ENCODE peak calls at places on chromosome 5, in four cellular contexts. One of them, this sample, is unnamed.

GRCh38 chr5:160064441-160064840 is 54.8 kb downstream of the PWWP2A start:
- DNase-seq in H1: no peak
- DNase-seq in GM12878: no peak
- DNase-seq in HepG2: no peak
- DNase-seq in this sample: no peak

GRCh38 chr5:1799110-1799601 is 481 bp downstream of the MRPL36 start:
- DNase-seq in H1: no peak
- DNase-seq in HepG2: peak; percentile 77
- DNase-seq in GM12878: no peak
- DNase-seq in this sample: no peak

GRCh38 chr5:35902032-35902681 is 36.3 kb downstream of the CAPSL start:
- DNase-seq in GM12878: no peak
- DNase-seq in HepG2: no peak
- DNase-seq in H1: no peak
- DNase-seq in this sample: no peak

GRCh38 chr5:81579525-81579924 is 171.4 kb downstream of the SSBP2 start:
- DNase-seq in GM12878: no peak
- DNase-seq in HepG2: no peak
- DNase-seq in H1: no peak
- DNase-seq in this sample: no peak

GRCh38 chr5:3995954-3996619 is 400.5 kb downstream of the IRX1 start:
- DNase-seq in H1: no peak
- DNase-seq in GM12878: no peak
- DNase-seq in HepG2: no peak
- DNase-seq in this sample: no peak

GRCh38 chr5:91438871-91439270 is 55.8 kb upstream of the ARRDC3 start:
- DNase-seq in H1: no peak
- DNase-seq in GM12878: no peak
- DNase-seq in HepG2: peak; percentile 4
- DNase-seq in this sample: no peak

GRCh38 chr5:84255318-84255717 is 129.4 kb downstream of the EDIL3 start:
- DNase-seq in GM12878: no peak
- DNase-seq in H1: no peak
- DNase-seq in HepG2: peak; percentile 3
- DNase-seq in this sample: no peak

GRCh38 chr5:58922392-58923171 is 339.7 kb downstream of the RAB3C start:
- DNase-seq in GM12878: no peak
- DNase-seq in H1: no peak
- DNase-seq in HepG2: no peak
- DNase-seq in this sample: no peak

GRCh38 chr5:62124266-62124665 is 181.7 kb upstream of the KIF2A start:
- DNase-seq in H1: no peak
- DNase-seq in GM12878: no peak
- DNase-seq in HepG2: no peak
- DNase-seq in this sample: no peak

DNA sequence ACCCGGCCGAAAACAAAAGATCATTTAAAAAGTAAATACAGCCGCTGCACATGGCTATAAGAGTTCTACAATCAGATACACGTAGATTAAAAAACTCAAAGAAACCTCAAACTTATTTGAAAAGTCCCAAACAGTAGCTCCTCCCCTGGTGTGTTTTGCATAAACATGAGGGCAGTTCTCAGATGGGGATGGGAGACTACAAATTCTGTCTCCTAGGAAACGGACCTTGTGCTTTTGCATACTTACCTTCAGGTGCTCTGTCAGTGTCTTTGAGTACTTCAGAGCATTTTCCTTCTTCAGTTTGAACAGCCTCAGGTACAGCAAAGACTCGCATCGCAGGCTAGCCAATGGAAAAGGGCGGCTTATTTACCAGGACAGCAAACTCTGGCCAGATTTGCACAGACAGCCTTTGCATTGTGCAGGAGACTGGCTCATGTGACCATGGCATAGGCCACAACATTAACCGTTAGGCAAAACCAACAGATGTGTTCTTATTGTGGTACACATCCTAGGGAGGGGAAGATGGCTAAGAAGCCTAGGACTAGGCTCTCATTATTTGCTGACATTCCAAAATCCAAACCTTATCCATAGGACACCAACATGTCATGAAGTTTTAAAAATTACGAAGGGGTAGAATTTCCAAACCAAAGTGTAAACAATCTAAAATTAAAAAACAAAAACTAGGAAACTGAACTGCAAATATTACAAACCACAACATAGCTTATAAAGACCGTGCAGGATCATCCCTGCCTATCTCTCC is 12.8 kb downstream of the LEAP2 start:
- DNase-seq in GM12878: no peak
- DNase-seq in HepG2: no peak
- DNase-seq in H1: no peak
- DNase-seq in this sample: no peak
- H3K9ac ChIP-seq in GM12878: no peak overlapping the region
- H3K9ac ChIP-seq in HepG2: no peak overlapping the region
- H3K9ac ChIP-seq in H1: no peak overlapping the region
- H3K9ac ChIP-seq in this sample: no peak overlapping the region

GRCh38 chr5:103452666-103453065 is 109.9 kb downstream of the NUDT12 start:
- DNase-seq in H1: no peak
- DNase-seq in GM12878: no peak
- DNase-seq in HepG2: no peak
- DNase-seq in this sample: no peak
- TF ChIP-seq SUZ12 in H1: no peak
- TF ChIP-seq SUZ12 in GM12878: no peak
- TF ChIP-seq SUZ12 in HepG2: no peak
- TF ChIP-seq SUZ12 in this sample: no peak

DNA sequence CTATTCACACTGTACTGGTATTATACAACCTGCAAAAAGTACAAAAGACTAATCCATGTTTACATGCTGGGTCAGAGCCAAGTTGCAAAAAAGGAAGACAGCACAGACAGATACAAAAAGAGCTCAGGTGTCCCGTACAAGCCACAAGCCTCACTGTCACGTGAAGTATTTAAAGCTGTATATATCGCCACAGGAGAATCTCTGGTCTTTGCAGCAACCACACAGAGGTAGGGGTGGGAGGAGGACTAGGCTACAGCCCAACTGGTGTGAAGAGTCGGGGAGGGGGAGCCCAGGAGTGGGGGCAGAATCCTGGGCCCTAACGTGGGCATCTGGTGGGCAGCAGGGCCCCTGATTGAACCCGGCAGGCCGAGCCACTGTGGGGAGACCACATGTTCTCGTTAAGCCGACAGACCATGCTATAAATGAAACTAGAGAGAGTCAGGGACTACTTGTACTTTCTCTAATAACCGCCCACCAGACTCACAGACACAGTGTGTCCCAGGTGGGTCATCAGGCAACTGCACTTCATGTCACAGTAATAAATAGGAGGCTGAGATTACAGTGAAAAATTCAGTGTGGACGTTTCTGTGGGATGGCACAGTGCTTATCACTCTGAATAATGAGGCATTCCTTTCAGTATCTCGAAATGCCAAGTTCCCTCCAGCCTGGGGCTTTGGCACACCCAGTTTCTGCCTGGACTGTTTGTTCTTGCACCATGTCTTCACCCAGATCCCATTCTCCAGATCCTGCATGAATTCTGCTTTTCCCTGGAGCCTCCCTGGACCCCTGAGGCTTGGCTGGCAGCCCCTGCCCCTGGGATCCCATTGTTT is 79.3 kb upstream of the SH3PXD2B start:
- DNase-seq in H1: no peak
- DNase-seq in GM12878: no peak
- DNase-seq in HepG2: no peak
- DNase-seq in this sample: no peak
- H3K4me3 ChIP-seq in H1: no peak overlapping the region
- H3K4me3 ChIP-seq in GM12878: no peak overlapping the region
- H3K4me3 ChIP-seq in HepG2: no peak overlapping the region
- H3K4me3 ChIP-seq in this sample: no peak overlapping the region

DNA sequence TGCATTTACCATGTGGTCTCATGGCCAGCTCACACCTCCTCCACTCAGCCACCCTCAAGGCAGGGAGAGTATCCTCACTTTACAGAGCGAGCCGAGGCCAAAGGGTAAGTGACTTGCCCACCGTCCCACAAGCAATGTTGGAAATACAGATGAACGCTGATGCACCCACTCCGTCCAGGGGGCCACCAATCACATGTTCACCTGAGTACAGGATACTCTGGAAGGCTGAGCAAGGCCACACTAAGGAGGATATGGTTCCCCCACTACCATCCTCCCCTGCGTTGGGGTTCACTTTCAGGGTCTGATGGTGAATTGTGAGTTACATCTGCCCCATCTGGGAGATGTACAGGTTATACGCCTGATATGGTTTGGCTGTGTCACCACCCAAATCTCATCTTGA is 128.8 kb downstream of the ATPSCKMT start:
- DNase-seq in HepG2: no peak
- DNase-seq in GM12878: no peak
- DNase-seq in H1: no peak
- DNase-seq in this sample: no peak
- H3K9ac ChIP-seq in HepG2: no peak overlapping the region
- H3K9ac ChIP-seq in GM12878: no peak overlapping the region
- H3K9ac ChIP-seq in H1: no peak overlapping the region
- H3K9ac ChIP-seq in this sample: no peak overlapping the region

GRCh38 chr5:74392698-74393431 is 247.7 kb downstream of the ENC1 start:
- DNase-seq in H1: no peak
- DNase-seq in GM12878: no peak
- DNase-seq in HepG2: no peak
- DNase-seq in this sample: no peak

GRCh38 chr5:74391410-74391809 is 249.1 kb downstream of the ENC1 start:
- DNase-seq in GM12878: no peak
- DNase-seq in HepG2: peak; percentile 27
- DNase-seq in H1: no peak
- DNase-seq in this sample: no peak

GRCh38 chr5:74390306-74390637 is 250.3 kb downstream of the ENC1 start:
- DNase-seq in GM12878: no peak
- DNase-seq in HepG2: no peak
- DNase-seq in H1: no peak
- DNase-seq in this sample: no peak

GRCh38 chr5:74389531-74390305 is 250.8 kb downstream of the ENC1 start:
- DNase-seq in H1: no peak
- DNase-seq in GM12878: no peak
- DNase-seq in HepG2: no peak
- DNase-seq in this sample: no peak

GRCh38 chr5:74390822-74391221 is 249.7 kb downstream of the ENC1 start:
- DNase-seq in GM12878: no peak
- DNase-seq in H1: no peak
- DNase-seq in HepG2: no peak
- DNase-seq in this sample: no peak
- TF ChIP-seq SUZ12 in GM12878: no peak
- TF ChIP-seq SUZ12 in H1: no peak
- TF ChIP-seq SUZ12 in HepG2: no peak
- TF ChIP-seq SUZ12 in this sample: no peak

DNA sequence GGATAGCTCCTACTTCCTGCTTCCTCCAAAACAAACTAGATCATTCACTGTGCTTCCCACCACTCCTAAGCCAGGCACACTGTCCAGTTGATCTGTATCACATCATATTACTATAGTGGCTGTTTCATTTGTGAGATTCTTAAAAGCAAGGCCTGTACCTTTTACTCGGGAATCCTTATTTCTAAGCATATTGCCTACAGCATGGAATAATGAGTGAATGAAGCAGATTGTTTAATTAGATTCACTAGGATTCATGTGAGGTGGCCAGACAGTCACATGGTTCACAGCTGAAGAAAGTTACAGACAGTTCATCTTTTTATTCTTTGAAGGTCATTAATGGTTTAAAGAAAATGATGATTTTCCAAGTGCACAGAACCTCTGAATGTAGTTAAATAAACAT is 24.2 kb upstream of the SEMA6A start:
- DNase-seq in HepG2: no peak
- DNase-seq in GM12878: no peak
- DNase-seq in H1: no peak
- DNase-seq in this sample: no peak
- H3K4me3 ChIP-seq in HepG2: no peak overlapping the region
- H3K4me3 ChIP-seq in GM12878: no peak overlapping the region
- H3K4me3 ChIP-seq in H1: no peak overlapping the region
- H3K4me3 ChIP-seq in this sample: no peak overlapping the region

GRCh38 chr5:38445374-38446028 is 110.9 kb downstream of the LIFR start:
- DNase-seq in GM12878: no peak
- DNase-seq in H1: no peak
- DNase-seq in HepG2: no peak
- DNase-seq in this sample: no peak
- H3K9ac ChIP-seq in GM12878: no peak overlapping the region
- H3K9ac ChIP-seq in H1: no peak overlapping the region
- H3K9ac ChIP-seq in HepG2: no peak overlapping the region
- H3K9ac ChIP-seq in this sample: no peak overlapping the region

GRCh38 chr5:143019157-143019556 is 249.0 kb downstream of the ARHGAP26 start:
- DNase-seq in GM12878: no peak
- DNase-seq in HepG2: no peak
- DNase-seq in H1: no peak
- DNase-seq in this sample: no peak
- TF ChIP-seq SUZ12 in GM12878: no peak
- TF ChIP-seq SUZ12 in HepG2: no peak
- TF ChIP-seq SUZ12 in H1: no peak
- TF ChIP-seq SUZ12 in this sample: no peak

GRCh38 chr5:169875091-169875727 is 105.1 kb downstream of the INSYN2B start:
- DNase-seq in H1: no peak
- DNase-seq in HepG2: no peak
- DNase-seq in GM12878: no peak
- DNase-seq in this sample: no peak
- H3K4me3 ChIP-seq in H1: no peak overlapping the region
- H3K4me3 ChIP-seq in HepG2: no peak overlapping the region
- H3K4me3 ChIP-seq in GM12878: no peak overlapping the region
- H3K4me3 ChIP-seq in this sample: no peak overlapping the region

GRCh38 chr5:10485897-10486296 is 44.2 kb downstream of the ROPN1L start:
- DNase-seq in HepG2: no peak
- DNase-seq in GM12878: no peak
- DNase-seq in H1: no peak
- DNase-seq in this sample: no peak
- H3K9ac ChIP-seq in HepG2: no peak overlapping the region
- H3K9ac ChIP-seq in GM12878: no peak overlapping the region
- H3K9ac ChIP-seq in H1: no peak overlapping the region
- H3K9ac ChIP-seq in this sample: no peak overlapping the region